ENCODE peak calls at places on chromosomes 2 and 18, in four cellular contexts. R is stimulated activated CD4-positive, alpha-beta T cell treated with anti-CD3 and anti-CD28 coated beads, Interleukin-2, amount 100 ng/mL, for 48 hours; X is G401; P is SK-N-MC. Z is an unnamed sample.

GRCh38 chr2:98869272-98869641 is 66.8 kb downstream of the CRACDL start:
- DNase-seq in R (no peak), X (no peak), P (no peak), Z (no peak)

GRCh38 chr2:16014041-16014787 is 73.9 kb downstream of the MYCN start:
- DNase-seq in P (no peak), X (no peak), R (no peak), Z (no peak)

GRCh38 chr2:31413876-31414550 is 529 bp downstream of the XDH start:
- DNase-seq in P (no peak), R (no peak), X (no peak), Z (no peak)

GRCh38 chr2:113157897-113158753 is 15.6 kb upstream of the PSD4 start:
- DNase-seq in X (no peak), R (no peak), P (no peak), Z (no peak)

GRCh38 chr2:219272995-219273394 is 6.2 kb upstream of the DNAJB2 start:
- DNase-seq in P (no peak), R (no peak), X (no peak), Z (no peak)

GRCh38 chr2:190119257-190119656 is 56.7 kb upstream of the MSTN start:
- DNase-seq in X (peak), R (no peak), P (no peak), Z (no peak)

GRCh38 chr2:136116813-136117390 is 1.0 kb downstream of the CXCR4 start:
- DNase-seq in R (peak), P (no peak), X (no peak), Z (peak)

GRCh38 chr18:79878741-79879358 is 72.6 kb downstream of the SLC66A2 start:
- DNase-seq in P (no peak), X (no peak), R (no peak), Z (no peak)

GRCh38 chr2:218664653-218665052 is 5.2 kb downstream of the BCS1L start:
- DNase-seq in R (no peak), X (no peak), P (no peak), Z (no peak)

GRCh38 chr2:225401001-225401400 is 1.5 kb downstream of the NYAP2 start:
- DNase-seq in X (peak), P (no peak), R (no peak), Z (no peak)

GRCh38 chr2:161662373-161662772 is 38.2 kb downstream of the SLC4A10 start:
- DNase-seq in R (no peak), P (no peak), X (no peak), Z (no peak)

GRCh38 chr2:131039535-131039907 is 53.7 kb downstream of the FAM168B start:
- DNase-seq in P (no peak), X (peak), R (no peak), Z (no peak)

GRCh38 chr2:69616755-69617154 is 26.8 kb downstream of the AAK1 start:
- DNase-seq in R (no peak), P (no peak), X (no peak), Z (no peak)

GRCh38 chr2:101473911-101474751 is 781 bp downstream of the RFX8 start:
- DNase-seq in X (peak), P (no peak), R (peak), Z (peak)

GRCh38 chr18:8379187-8379941 is 229.9 kb upstream of the RAB12 start:
- DNase-seq in P (no peak), R (no peak), X (no peak), Z (no peak)

GRCh38 chr2:241279413-241279812 is 36.1 kb downstream of the HDLBP start:
- DNase-seq in R (no peak), X (no peak), P (peak), Z (peak)

GRCh38 chr2:10911291-10912075 is at the start of gene KCNF1:
- DNase-seq in R (no peak), P (no peak), X (no peak), Z (no peak)

GRCh38 chr2:72081450-72081849 is 66.2 kb downstream of the CYP26B1 start:
- DNase-seq in P (no peak), R (no peak), X (no peak), Z (no peak)

GRCh38 chr2:196586511-196586991 is 53.0 kb upstream of the CCDC150 start:
- DNase-seq in P (peak), R (no peak), X (peak), Z (no peak)

GRCh38 chr2:191933307-191934105 is 86.6 kb upstream of the CAVIN2 start:
- DNase-seq in X (no peak), P (no peak), R (peak), Z (no peak)